ENCODE peak calls at places on chromosomes 13 and 19, in four cellular contexts. One of them, this sample, is unnamed. For H3K9me3 and H3K27me3, the result is how much of the 10 kb centered on the place peaks cover.

GRCh38 chr13:106566682-106567420 is 1.1 kb downstream of the ARGLU1 start:
- DNase-seq in heart left ventricle: peak
- DNase-seq in ascending aorta: peak
- DNase-seq in CD8-positive, alpha-beta memory T cell: no peak
- DNase-seq in this sample: peak

GRCh38 chr13:110760611-110761010 is 47.1 kb downstream of the ING1 start:
- DNase-seq in heart left ventricle: no peak
- DNase-seq in ascending aorta: no peak
- DNase-seq in CD8-positive, alpha-beta memory T cell: no peak
- DNase-seq in this sample: no peak

GRCh38 chr19:47471733-47472457 is at the start of gene SLC8A2:
- DNase-seq in heart left ventricle: peak
- DNase-seq in ascending aorta: peak
- DNase-seq in CD8-positive, alpha-beta memory T cell: peak
- DNase-seq in this sample: peak

GRCh38 chr13:48770372-48770771 is 116.6 kb downstream of the CYSLTR2 start:
- DNase-seq in CD8-positive, alpha-beta memory T cell: no peak
- DNase-seq in ascending aorta: no peak
- DNase-seq in heart left ventricle: no peak
- DNase-seq in this sample: no peak

GRCh38 chr19:19021115-19021514 is 12.2 kb downstream of the SUGP2 start:
- DNase-seq in CD8-positive, alpha-beta memory T cell: no peak
- DNase-seq in ascending aorta: no peak
- DNase-seq in heart left ventricle: no peak
- DNase-seq in this sample: no peak

GRCh38 chr19:46303702-46304397 is 7.0 kb downstream of the HIF3A start:
- DNase-seq in heart left ventricle: peak
- DNase-seq in ascending aorta: no peak
- DNase-seq in CD8-positive, alpha-beta memory T cell: no peak
- DNase-seq in this sample: peak

GRCh38 chr13:100836696-100837095 is 162.1 kb upstream of the TMTC4 start:
- DNase-seq in CD8-positive, alpha-beta memory T cell: no peak
- DNase-seq in ascending aorta: no peak
- DNase-seq in heart left ventricle: no peak
- DNase-seq in this sample: no peak

GRCh38 chr19:55698256-55698655 is 23.2 kb downstream of the EPN1 start:
- DNase-seq in CD8-positive, alpha-beta memory T cell: no peak
- DNase-seq in ascending aorta: no peak
- DNase-seq in heart left ventricle: no peak
- DNase-seq in this sample: no peak

GRCh38 chr19:54420383-54421168 is 5.3 kb downstream of the TTYH1 start:
- DNase-seq in heart left ventricle: peak
- DNase-seq in ascending aorta: no peak
- DNase-seq in CD8-positive, alpha-beta memory T cell: no peak
- DNase-seq in this sample: no peak

GRCh38 chr13:42985312-42986175 is 6.5 kb downstream of the EPSTI1 start:
- DNase-seq in ascending aorta: no peak
- DNase-seq in heart left ventricle: no peak
- DNase-seq in CD8-positive, alpha-beta memory T cell: no peak
- DNase-seq in this sample: peak

GRCh38 chr19:10270616-10271394 is at the start of gene ICAM1:
- DNase-seq in heart left ventricle: peak
- DNase-seq in ascending aorta: peak
- DNase-seq in CD8-positive, alpha-beta memory T cell: peak
- DNase-seq in this sample: peak

GRCh38 chr13:38045278-38046048 is 175.9 kb upstream of the TRPC4 start:
- DNase-seq in ascending aorta: no peak
- DNase-seq in heart left ventricle: no peak
- DNase-seq in CD8-positive, alpha-beta memory T cell: no peak
- DNase-seq in this sample: no peak

GRCh38 chr19:5186293-5187050 is 154.1 kb downstream of the PTPRS start:
- DNase-seq in ascending aorta: no peak
- DNase-seq in heart left ventricle: no peak
- DNase-seq in CD8-positive, alpha-beta memory T cell: no peak
- DNase-seq in this sample: no peak

GRCh38 chr13:76769238-76769859 is 116.9 kb downstream of the KCTD12 start:
- DNase-seq in ascending aorta: no peak
- DNase-seq in CD8-positive, alpha-beta memory T cell: peak
- DNase-seq in heart left ventricle: no peak
- DNase-seq in this sample: no peak

GRCh38 chr13:110446570-110446880 is 115.0 kb downstream of the RAB20 start:
- DNase-seq in ascending aorta: no peak
- DNase-seq in heart left ventricle: no peak
- DNase-seq in CD8-positive, alpha-beta memory T cell: no peak
- DNase-seq in this sample: peak

GRCh38 chr19:19050731-19051130 is 13.1 kb upstream of the SLC25A42 start:
- DNase-seq in CD8-positive, alpha-beta memory T cell: no peak
- DNase-seq in heart left ventricle: no peak
- DNase-seq in ascending aorta: no peak
- DNase-seq in this sample: no peak

GRCh38 chr19:6064016-6064702 is 46.1 kb downstream of the RFX2 start:
- DNase-seq in CD8-positive, alpha-beta memory T cell: no peak
- DNase-seq in ascending aorta: no peak
- DNase-seq in heart left ventricle: no peak
- DNase-seq in this sample: no peak

GRCh38 chr13:114257014-114257413 is 22.3 kb downstream of the CDC16 start:
- DNase-seq in ascending aorta: no peak
- DNase-seq in heart left ventricle: no peak
- DNase-seq in CD8-positive, alpha-beta memory T cell: no peak
- DNase-seq in this sample: no peak

GRCh38 chr13:30216111-30216510 is 91.2 kb downstream of the KATNAL1 start:
- DNase-seq in ascending aorta: no peak
- DNase-seq in heart left ventricle: no peak
- DNase-seq in CD8-positive, alpha-beta memory T cell: no peak
- DNase-seq in this sample: no peak

GRCh38 chr19:35712529-35712909 is 5.3 kb upstream of the KMT2B start:
- DNase-seq in ascending aorta: no peak
- DNase-seq in CD8-positive, alpha-beta memory T cell: no peak
- DNase-seq in heart left ventricle: no peak
- DNase-seq in this sample: no peak

GRCh38 chr13:21676611-21677021 is 5.7 kb downstream of the FGF9 start:
- DNase-seq in heart left ventricle: peak
- DNase-seq in ascending aorta: no peak
- DNase-seq in CD8-positive, alpha-beta memory T cell: no peak
- DNase-seq in this sample: no peak

GRCh38 chr19:56105090-56105701 is 15.9 kb downstream of the ZNF787 start:
- DNase-seq in CD8-positive, alpha-beta memory T cell: peak
- DNase-seq in heart left ventricle: peak
- DNase-seq in ascending aorta: no peak
- DNase-seq in this sample: peak

GRCh38 chr13:98813993-98814392 is 61.5 kb upstream of the SLC15A1 start:
- DNase-seq in ascending aorta: no peak
- DNase-seq in heart left ventricle: no peak
- DNase-seq in CD8-positive, alpha-beta memory T cell: no peak
- DNase-seq in this sample: no peak

GRCh38 chr19:35000647-35001501 is 751 bp downstream of the GRAMD1A start:
- DNase-seq in ascending aorta: no peak
- DNase-seq in heart left ventricle: no peak
- DNase-seq in CD8-positive, alpha-beta memory T cell: peak
- DNase-seq in this sample: no peak

GRCh38 chr13:75875450-75875849 is 239.3 kb downstream of the LMO7 start:
- DNase-seq in heart left ventricle: no peak
- DNase-seq in ascending aorta: no peak
- DNase-seq in CD8-positive, alpha-beta memory T cell: no peak
- DNase-seq in this sample: no peak

GRCh38 chr13:76004411-76004810 is 368.3 kb downstream of the LMO7 start:
- DNase-seq in ascending aorta: no peak
- DNase-seq in CD8-positive, alpha-beta memory T cell: no peak
- DNase-seq in heart left ventricle: no peak
- DNase-seq in this sample: no peak

GRCh38 chr19:35362261-35363000 is 4.2 kb downstream of the FFAR3 start:
- DNase-seq in heart left ventricle: no peak
- DNase-seq in ascending aorta: no peak
- DNase-seq in CD8-positive, alpha-beta memory T cell: no peak
- DNase-seq in this sample: no peak

GRCh38 chr19:38234615-38235014 is 10.6 kb upstream of the DPF1 start:
- DNase-seq in CD8-positive, alpha-beta memory T cell: no peak
- DNase-seq in heart left ventricle: no peak
- DNase-seq in ascending aorta: no peak
- DNase-seq in this sample: no peak

GRCh38 chr19:33677745-33678426 is 56.1 kb downstream of the CHST8 start:
- DNase-seq in heart left ventricle: no peak
- DNase-seq in ascending aorta: no peak
- DNase-seq in CD8-positive, alpha-beta memory T cell: no peak
- DNase-seq in this sample: no peak

GRCh38 chr19:51372021-51372648 is 319 bp downstream of the NKG7 start:
- DNase-seq in CD8-positive, alpha-beta memory T cell: no peak
- DNase-seq in ascending aorta: no peak
- DNase-seq in heart left ventricle: no peak
- DNase-seq in this sample: no peak
- H3K27ac ChIP-seq in CD8-positive, alpha-beta memory T cell: peak
- H3K27ac ChIP-seq in ascending aorta: peak
- H3K27ac ChIP-seq in heart left ventricle: no peak
- H3K27ac ChIP-seq in this sample: no peak

DNA sequence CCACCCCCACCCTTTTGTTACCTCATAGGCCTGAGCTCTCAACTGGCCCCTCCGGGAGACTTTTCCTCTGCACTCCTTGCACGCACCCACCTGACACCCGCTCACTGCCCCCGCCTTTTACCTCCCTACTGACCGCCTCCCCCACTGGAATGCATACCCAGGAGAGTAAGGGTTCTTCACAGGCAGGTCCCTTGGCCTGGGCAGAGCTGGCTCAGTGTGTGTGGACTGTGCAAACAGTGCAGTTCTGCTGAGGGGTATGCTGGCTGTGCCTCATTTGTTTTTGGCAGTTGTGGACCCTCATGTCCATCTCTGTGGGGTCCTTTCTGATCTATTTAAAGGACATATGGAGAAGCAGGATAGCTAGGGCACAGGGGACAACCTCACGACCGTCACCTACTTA is 5.0 kb downstream of the ZSCAN18 start:
- DNase-seq in ascending aorta: no peak
- DNase-seq in heart left ventricle: no peak
- DNase-seq in CD8-positive, alpha-beta memory T cell: no peak
- DNase-seq in this sample: no peak
- H3K9me3 ChIP-seq in ascending aorta: half or more
- H3K9me3 ChIP-seq in heart left ventricle: under half
- H3K9me3 ChIP-seq in CD8-positive, alpha-beta memory T cell: under half
- H3K9me3 ChIP-seq in this sample: half or more

GRCh38 chr19:41709951-41710645 is 1.7 kb downstream of the CEACAM5 start:
- DNase-seq in heart left ventricle: no peak
- DNase-seq in CD8-positive, alpha-beta memory T cell: no peak
- DNase-seq in ascending aorta: no peak
- DNase-seq in this sample: peak

GRCh38 chr19:41708481-41708880 is at the start of gene CEACAM5:
- DNase-seq in heart left ventricle: no peak
- DNase-seq in ascending aorta: no peak
- DNase-seq in CD8-positive, alpha-beta memory T cell: no peak
- DNase-seq in this sample: no peak

GRCh38 chr19:41707502-41707812 is 969 bp upstream of the CEACAM5 start:
- DNase-seq in ascending aorta: no peak
- DNase-seq in heart left ventricle: no peak
- DNase-seq in CD8-positive, alpha-beta memory T cell: no peak
- DNase-seq in this sample: no peak

GRCh38 chr19:41706741-41707501 is 1.5 kb upstream of the CEACAM5 start:
- DNase-seq in CD8-positive, alpha-beta memory T cell: peak
- DNase-seq in heart left ventricle: no peak
- DNase-seq in ascending aorta: no peak
- DNase-seq in this sample: peak

DNA sequence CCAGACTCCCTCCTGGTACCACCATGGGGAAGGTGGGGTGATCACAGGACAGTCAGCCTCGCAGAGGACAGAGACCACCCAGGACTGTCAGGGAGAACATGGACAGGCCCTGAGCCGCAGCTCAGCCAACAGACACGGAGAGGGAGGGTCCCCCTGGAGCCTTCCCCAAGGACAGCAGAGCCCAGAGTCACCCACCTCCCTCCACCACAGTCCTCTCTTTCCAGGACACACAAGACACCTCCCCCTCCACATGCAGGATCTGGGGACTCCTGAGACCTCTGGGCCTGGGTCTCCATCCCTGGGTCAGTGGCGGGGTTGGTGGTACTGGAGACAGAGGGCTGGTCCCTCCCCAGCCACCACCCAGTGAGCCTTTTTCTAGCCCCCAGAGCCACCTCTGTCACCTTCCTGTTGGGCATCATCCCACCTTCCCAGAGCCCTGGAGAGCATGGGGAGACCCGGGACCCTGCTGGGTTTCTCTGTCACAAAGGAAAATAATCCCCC is 505 bp upstream of the CEACAM5 start:
- DNase-seq in ascending aorta: no peak
- DNase-seq in CD8-positive, alpha-beta memory T cell: no peak
- DNase-seq in heart left ventricle: no peak
- DNase-seq in this sample: no peak
- H3K27me3 ChIP-seq in ascending aorta: under half
- H3K27me3 ChIP-seq in CD8-positive, alpha-beta memory T cell: under half
- H3K27me3 ChIP-seq in heart left ventricle: under half
- H3K27me3 ChIP-seq in this sample: under half

GRCh38 chr19:13023666-13024065 is 28.4 kb downstream of the NFIX start:
- DNase-seq in ascending aorta: no peak
- DNase-seq in CD8-positive, alpha-beta memory T cell: no peak
- DNase-seq in heart left ventricle: no peak
- DNase-seq in this sample: no peak

GRCh38 chr19:13022859-13023636 is 27.8 kb downstream of the NFIX start:
- DNase-seq in ascending aorta: no peak
- DNase-seq in heart left ventricle: peak
- DNase-seq in CD8-positive, alpha-beta memory T cell: no peak
- DNase-seq in this sample: peak

GRCh38 chr19:13020002-13020414 is 24.7 kb downstream of the NFIX start:
- DNase-seq in heart left ventricle: no peak
- DNase-seq in CD8-positive, alpha-beta memory T cell: no peak
- DNase-seq in ascending aorta: no peak
- DNase-seq in this sample: no peak

GRCh38 chr19:13024126-13024957 is 29.1 kb downstream of the NFIX start:
- DNase-seq in ascending aorta: no peak
- DNase-seq in CD8-positive, alpha-beta memory T cell: no peak
- DNase-seq in heart left ventricle: no peak
- DNase-seq in this sample: no peak

DNA sequence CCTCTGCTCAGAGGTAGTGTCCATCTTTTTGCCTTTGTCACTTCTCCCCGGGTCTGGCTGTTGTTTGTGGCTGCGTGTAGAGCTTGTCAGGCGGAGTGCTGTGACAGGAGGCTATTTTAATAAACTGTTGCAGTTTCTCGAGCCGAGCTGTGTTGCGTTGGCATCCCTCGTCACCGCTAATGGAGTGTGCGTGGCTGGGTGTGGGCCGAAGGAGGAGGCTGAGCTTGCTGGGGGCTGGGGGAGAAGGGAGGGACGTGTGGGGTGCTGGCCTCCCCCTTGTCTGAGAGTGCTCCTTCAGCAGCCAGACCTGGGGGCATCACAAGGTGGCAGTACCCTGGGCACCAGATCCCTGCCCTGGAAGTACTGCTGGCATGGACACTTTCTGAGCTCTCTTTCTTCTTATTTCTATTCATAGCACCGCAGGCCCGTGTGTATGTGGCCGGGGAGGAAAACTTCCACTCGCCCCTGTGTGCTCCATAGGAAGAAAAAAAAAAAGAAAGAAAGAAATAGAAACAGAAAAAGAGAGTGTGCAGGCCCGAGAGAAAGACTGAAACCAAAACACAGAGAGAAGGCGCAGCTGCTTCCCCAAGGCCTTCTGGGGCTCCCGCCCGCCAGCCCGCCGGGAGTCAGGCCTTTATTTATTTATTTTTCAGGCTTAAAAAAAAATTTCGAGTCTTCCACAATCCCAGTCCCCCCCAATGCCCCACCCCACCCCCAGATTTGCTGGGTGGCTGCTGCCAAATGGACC is 27.0 kb downstream of the NFIX start:
- DNase-seq in heart left ventricle: no peak
- DNase-seq in CD8-positive, alpha-beta memory T cell: no peak
- DNase-seq in ascending aorta: no peak
- DNase-seq in this sample: peak
- H3K27ac ChIP-seq in heart left ventricle: peak
- H3K27ac ChIP-seq in CD8-positive, alpha-beta memory T cell: peak
- H3K27ac ChIP-seq in ascending aorta: peak
- H3K27ac ChIP-seq in this sample: peak

GRCh38 chr19:23867895-23868294 is 46.8 kb upstream of the ZNF726 start:
- DNase-seq in CD8-positive, alpha-beta memory T cell: no peak
- DNase-seq in heart left ventricle: no peak
- DNase-seq in ascending aorta: no peak
- DNase-seq in this sample: no peak
- H3K9me3 ChIP-seq in CD8-positive, alpha-beta memory T cell: under half
- H3K9me3 ChIP-seq in heart left ventricle: under half
- H3K9me3 ChIP-seq in ascending aorta: under half
- H3K9me3 ChIP-seq in this sample: under half